ENCODE peak calls at places on chromosomes 3 and 15, in four cellular contexts. Z, Q, M and Y are unnamed samples.

GRCh38 chr3:13121553-13122001 is 48.3 kb upstream of the IQSEC1 start:
- DNase-seq in Z (no peak), Q (no peak), M (no peak), Y (no peak)

GRCh38 chr3:133469140-133469731 is 69.4 kb downstream of the BFSP2 start:
- DNase-seq in Z (peak), Q (no peak), M (peak), Y (no peak)

GRCh38 chr3:145673790-145674189 is 487.2 kb downstream of the PLOD2 start:
- DNase-seq in Z (no peak), Q (no peak), M (no peak), Y (no peak)

GRCh38 chr15:76449455-76449854 is 112.9 kb downstream of the ISL2 start:
- DNase-seq in Z (no peak), Q (no peak), M (no peak), Y (no peak)

GRCh38 chr15:70510433-70510832 is 252.9 kb downstream of the UACA start:
- DNase-seq in Z (no peak), Q (no peak), M (no peak), Y (no peak)

GRCh38 chr15:48021336-48022086 is 99.3 kb upstream of the SLC24A5 start:
- DNase-seq in Z (peak), Q (no peak), M (no peak), Y (no peak)

GRCh38 chr15:44441095-44441501 is 13.7 kb downstream of the CTDSPL2 start:
- DNase-seq in Z (no peak), Q (no peak), M (no peak), Y (no peak)

GRCh38 chr3:86865506-86865905 is 125.4 kb downstream of the VGLL3 start:
- DNase-seq in Z (peak), Q (no peak), M (no peak), Y (no peak)

GRCh38 chr15:67914537-67915373 is 74.9 kb upstream of the RNU6-1 start:
- DNase-seq in Z (peak), Q (no peak), M (peak), Y (no peak)

GRCh38 chr3:118818386-118818785 is 216.3 kb downstream of the IGSF11 start:
- DNase-seq in Z (peak), Q (no peak), M (peak), Y (no peak)

GRCh38 chr15:73990250-73991005 is 1.7 kb downstream of the STOML1 start:
- DNase-seq in Z (no peak), Q (no peak), M (no peak), Y (no peak)

GRCh38 chr3:181561130-181561529 is 150.6 kb upstream of the SOX2 start:
- DNase-seq in Z (no peak), Q (no peak), M (no peak), Y (no peak)

GRCh38 chr15:89303986-89304385 is 30.6 kb downstream of the POLG start:
- DNase-seq in Z (peak), Q (no peak), M (no peak), Y (no peak)

GRCh38 chr3:101809178-101810022 is 30.4 kb downstream of the NXPE3 start:
- DNase-seq in Z (peak), Q (no peak), M (peak), Y (peak)

GRCh38 chr3:96410006-96410730 is 404.2 kb upstream of the EPHA6 start:
- DNase-seq in Z (no peak), Q (no peak), M (no peak), Y (no peak)

GRCh38 chr15:40064231-40064894 is 25.4 kb upstream of the SRP14 start:
- DNase-seq in Z (peak), Q (no peak), M (no peak), Y (no peak)

GRCh38 chr3:38542401-38543298 is 46.5 kb downstream of the EXOG start:
- DNase-seq in Z (peak), Q (no peak), M (no peak), Y (no peak)

GRCh38 chr15:85527907-85528306 is 147.5 kb downstream of the AKAP13 start:
- DNase-seq in Z (peak), Q (no peak), M (peak), Y (no peak)

GRCh38 chr15:63481105-63481810 is 23.1 kb upstream of the USP3 start:
- DNase-seq in Z (peak), Q (no peak), M (no peak), Y (no peak)

GRCh38 chr3:123790254-123791072 is 93.7 kb downstream of the MYLK start:
- DNase-seq in Z (peak), Q (no peak), M (no peak), Y (no peak)

GRCh38 chr15:57525581-57525980 is 66.1 kb upstream of the MYZAP start:
- DNase-seq in Z (no peak), Q (no peak), M (no peak), Y (no peak)

GRCh38 chr3:123294296-123294938 is 92.7 kb downstream of the SEC22A start:
- DNase-seq in Z (no peak), Q (no peak), M (no peak), Y (no peak)

GRCh38 chr15:67120839-67121540 is 55.6 kb downstream of the SMAD3 start:
- DNase-seq in Z (peak), Q (peak), M (peak), Y (peak)

GRCh38 chr3:17793542-17794195 is 51.2 kb upstream of the TBC1D5 start:
- DNase-seq in Z (no peak), Q (no peak), M (no peak), Y (no peak)

GRCh38 chr3:14767706-14768105 is 51.1 kb upstream of the FGD5 start:
- DNase-seq in Z (no peak), Q (no peak), M (no peak), Y (no peak)

GRCh38 chr3:35789039-35789438 is 149.7 kb downstream of the ARPP21 start:
- DNase-seq in Z (no peak), Q (no peak), M (no peak), Y (no peak)
- H3K27ac ChIP-seq in Z (no peak), Q (no peak), M (no peak), Y (no peak)

GRCh38 chr3:114119776-114120175 is 59.1 kb downstream of the DRD3 start:
- DNase-seq in Z (no peak), Q (no peak), M (no peak), Y (no peak)

GRCh38 chr3:114110439-114110838 is 53.9 kb downstream of the QTRT2 start:
- DNase-seq in Z (no peak), Q (no peak), M (no peak), Y (no peak)

GRCh38 chr3:114111060-114111790 is 54.7 kb downstream of the QTRT2 start:
- DNase-seq in Z (no peak), Q (no peak), M (no peak), Y (no peak)

GRCh38 chr3:114112696-114113095 is 56.2 kb downstream of the QTRT2 start:
- DNase-seq in Z (no peak), Q (no peak), M (no peak), Y (no peak)

DNA sequence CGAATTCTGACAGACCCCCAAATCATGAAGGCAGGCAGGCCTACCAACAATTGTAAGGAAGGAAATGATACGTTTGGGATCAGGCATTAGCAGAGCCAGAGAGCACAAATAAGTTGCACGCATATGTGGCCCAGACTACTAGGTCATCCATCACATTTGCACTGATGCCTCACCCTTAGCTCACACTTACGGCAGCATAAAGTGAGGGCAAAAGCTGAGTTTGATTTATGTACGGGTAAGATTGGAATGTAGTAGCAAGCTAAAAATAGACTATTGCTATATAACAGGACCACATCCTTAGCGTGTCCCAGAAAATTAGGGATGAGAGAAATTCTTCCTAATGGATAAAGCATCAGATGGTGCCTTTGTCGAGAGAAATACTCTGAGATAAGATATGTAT is 58.6 kb downstream of the QTRT2 start:
- DNase-seq in Z (no peak), Q (no peak), M (no peak), Y (no peak)
- TF ChIP-seq CTCF in Z (no peak), Q (no peak), M (no peak), Y (no peak)

DNA sequence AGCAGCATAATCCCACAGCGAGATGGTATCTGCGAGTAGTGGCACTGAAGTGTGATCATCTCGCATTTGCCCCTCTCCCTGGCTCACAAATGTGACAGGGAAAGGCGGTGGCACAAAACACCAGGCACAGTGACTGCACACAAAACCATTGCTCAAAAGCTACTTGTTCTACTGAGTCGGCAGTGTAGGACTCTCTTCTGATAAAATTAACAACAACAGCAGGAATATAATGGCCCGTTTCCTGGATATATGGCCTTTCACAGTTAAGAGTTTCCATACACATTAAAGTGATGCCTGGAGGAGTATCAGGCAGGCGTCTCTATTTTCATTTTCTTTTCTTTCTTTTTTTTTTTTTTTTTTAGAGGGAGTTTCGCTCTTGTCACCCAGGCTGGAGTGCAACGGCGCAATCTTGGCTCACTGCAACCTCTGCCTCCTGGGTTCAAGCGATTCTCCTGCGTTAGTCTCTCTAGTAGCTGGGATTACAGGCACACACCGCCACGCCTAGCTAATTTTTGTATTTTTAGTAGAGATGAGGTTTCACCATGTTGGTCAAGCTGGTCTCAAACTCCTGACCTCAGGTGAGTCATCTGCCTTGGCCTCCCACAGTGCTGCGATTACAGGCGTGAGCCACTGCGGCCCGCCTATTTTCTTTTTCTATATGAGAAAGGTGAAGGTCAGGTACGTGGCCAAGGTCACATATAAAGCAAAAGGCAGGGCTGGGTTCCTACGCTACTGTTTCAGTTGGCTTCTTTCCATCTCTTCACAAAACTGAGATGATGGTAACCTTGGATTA is 68.8 kb downstream of the MYO1E start:
- DNase-seq in Z (peak), Q (no peak), M (peak), Y (no peak)
- H3K27ac ChIP-seq in Z (no peak), Q (peak), M (no peak), Y (no peak)

DNA sequence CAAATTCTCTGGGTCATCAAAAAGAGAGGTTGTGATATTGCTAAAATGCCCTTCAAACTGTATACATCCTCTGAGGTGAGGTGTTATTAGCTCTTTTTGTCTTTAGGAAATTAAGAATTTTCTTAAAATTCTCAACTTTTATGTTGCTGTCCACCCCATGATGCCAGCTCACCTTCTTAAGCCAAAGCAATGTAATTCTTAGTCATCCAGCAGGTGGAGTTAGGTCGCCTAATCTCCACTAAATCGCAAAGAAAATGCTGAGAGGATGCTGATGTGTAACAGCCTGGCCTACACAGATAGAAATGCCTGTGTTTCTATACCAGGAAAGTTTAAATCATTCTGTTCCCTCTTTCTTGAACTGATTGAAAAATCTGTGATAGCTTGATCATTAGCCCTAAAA is 770.2 kb upstream of the ALCAM start:
- DNase-seq in Z (peak), Q (no peak), M (peak), Y (no peak)
- TF ChIP-seq CTCF in Z (peak), Q (peak), M (peak), Y (peak)

DNA sequence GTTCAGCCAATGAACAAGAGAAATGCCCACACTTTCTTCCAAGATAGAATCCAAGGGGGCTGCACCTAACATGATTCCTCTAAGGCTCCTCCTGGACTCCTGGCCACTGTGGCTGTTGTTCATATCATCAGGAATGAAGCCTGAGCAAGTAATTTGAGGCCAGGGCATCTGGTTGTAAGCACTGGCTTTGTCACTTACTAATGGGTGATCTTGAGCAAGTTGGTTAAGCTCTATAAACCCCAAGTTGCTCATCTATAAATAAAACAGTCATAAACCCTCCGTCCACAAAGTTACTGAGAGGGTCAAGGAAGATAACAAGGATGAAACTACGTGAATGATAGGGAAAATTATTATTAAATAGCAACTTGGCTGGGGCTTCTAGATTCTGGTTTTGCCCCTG is 58.3 kb downstream of the CDC25A start:
- DNase-seq in Z (peak), Q (no peak), M (no peak), Y (no peak)
- H3K27ac ChIP-seq in Z (peak), Q (peak), M (peak), Y (no peak)

DNA sequence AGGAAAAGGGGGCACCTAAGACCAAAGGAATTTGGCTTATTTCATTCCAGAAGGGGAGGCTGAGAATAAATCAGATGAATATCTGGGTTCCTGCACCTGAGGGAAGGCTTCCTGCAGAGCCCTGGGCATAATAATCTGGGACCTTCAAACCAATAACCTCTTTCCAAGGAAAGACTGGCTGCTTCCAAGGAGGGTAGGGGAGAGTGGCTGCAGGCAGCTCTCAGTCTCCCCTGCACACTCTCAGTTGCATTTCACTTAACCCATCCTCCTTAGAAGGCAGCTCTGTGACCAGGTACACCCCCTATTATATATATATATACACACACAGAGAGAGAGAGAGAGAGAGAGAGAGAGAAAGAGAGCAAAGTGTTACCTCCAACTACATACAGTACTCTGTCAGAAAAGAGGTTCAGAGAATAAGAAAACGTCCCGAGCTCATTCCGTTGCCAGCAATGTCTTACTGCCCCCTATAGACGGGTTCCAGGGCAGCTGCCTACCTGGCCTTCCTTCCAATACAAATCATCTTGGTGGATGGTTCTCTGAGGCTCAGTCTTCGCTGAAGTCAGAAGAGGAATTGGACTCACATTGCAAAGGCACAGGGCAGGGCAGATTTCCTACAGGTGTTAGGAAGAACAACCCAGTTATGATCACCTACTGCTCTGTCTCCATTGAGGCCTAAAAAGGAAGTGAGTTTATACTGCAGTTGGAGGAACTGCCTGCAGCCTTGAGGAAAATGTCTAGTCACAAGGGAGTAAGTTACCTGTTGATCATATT is 26.1 kb downstream of the CAPN3 start:
- DNase-seq in Z (peak), Q (no peak), M (peak), Y (no peak)
- TF ChIP-seq CTCF in Z (peak), Q (peak), M (peak), Y (no peak)

GRCh38 chr15:101358895-101359294 is 63.8 kb upstream of the SNRPA1 start:
- DNase-seq in Z (peak), Q (no peak), M (no peak), Y (no peak)

GRCh38 chr15:101355678-101356464 is 60.8 kb upstream of the SNRPA1 start:
- DNase-seq in Z (no peak), Q (no peak), M (no peak), Y (no peak)

GRCh38 chr15:101357885-101358284 is 62.8 kb upstream of the SNRPA1 start:
- DNase-seq in Z (no peak), Q (no peak), M (no peak), Y (no peak)

GRCh38 chr15:101359365-101359947 is 64.4 kb upstream of the SNRPA1 start:
- DNase-seq in Z (peak), Q (no peak), M (no peak), Y (no peak)

GRCh38 chr15:101357333-101357732 is 62.3 kb upstream of the SNRPA1 start:
- DNase-seq in Z (no peak), Q (no peak), M (no peak), Y (no peak)
- H3K27ac ChIP-seq in Z (no peak), Q (no peak), M (no peak), Y (no peak)